ENCODE peak calls at places on chromosome 14, in nine cellular contexts. W, S, L, E, A, N, M, F and O are unnamed samples.

GRCh38 chr14:93029911-93030555 is 85.7 kb downstream of the ITPK1 start:
- DNase-seq in W (no peak), S (no peak), L (no peak), E (no peak), A (no peak), N (no peak), M (no peak), F (no peak), O (no peak)

GRCh38 chr14:47392351-47392750 is 283.1 kb downstream of the MDGA2 start:
- DNase-seq in W (no peak), S (no peak), L (no peak), E (no peak), A (no peak), N (no peak), M (no peak), F (no peak), O (no peak)

GRCh38 chr14:23056257-23056955 is 914 bp downstream of the CDH24 start:
- DNase-seq in W (no peak), S (peak), L (peak), E (peak), A (peak), N (peak), M (peak), F (no peak), O (peak)

GRCh38 chr14:21874167-21874566 is 200.5 kb upstream of the OR4E1 start:
- DNase-seq in W (no peak), S (no peak), L (no peak), E (no peak), A (no peak), N (no peak), M (no peak), F (no peak), O (no peak)

GRCh38 chr14:101518611-101519048 is 42.7 kb upstream of the DIO3 start:
- DNase-seq in W (no peak), S (peak), L (no peak), E (no peak), A (no peak), N (no peak), M (no peak), F (no peak), O (no peak)

GRCh38 chr14:45051896-45052295 is 32.0 kb upstream of the PRPF39 start:
- DNase-seq in W (no peak), S (no peak), L (no peak), E (no peak), A (no peak), N (no peak), M (no peak), F (no peak), O (no peak)

GRCh38 chr14:102927878-102928411 is 5.5 kb downstream of the AMN start:
- DNase-seq in W (no peak), S (no peak), L (no peak), E (peak), A (no peak), N (no peak), M (no peak), F (peak), O (no peak)

GRCh38 chr14:24243336-24243836 is 963 bp upstream of the TINF2 start:
- DNase-seq in W (no peak), S (no peak), L (no peak), E (no peak), A (no peak), N (no peak), M (no peak), F (peak), O (no peak)

GRCh38 chr14:98137626-98138025 is 1134.4 kb downstream of the BCL11B start:
- DNase-seq in W (no peak), S (no peak), L (no peak), E (no peak), A (no peak), N (no peak), M (no peak), F (no peak), O (no peak)

GRCh38 chr14:68104518-68104917 is 284.9 kb downstream of the RAD51B start:
- DNase-seq in W (peak), S (no peak), L (no peak), E (no peak), A (no peak), N (no peak), M (peak), F (no peak), O (no peak)

GRCh38 chr14:84152452-84152851 is 1377.5 kb upstream of the FLRT2 start:
- DNase-seq in W (no peak), S (no peak), L (no peak), E (no peak), A (no peak), N (no peak), M (no peak), F (no peak), O (no peak)

GRCh38 chr14:72925171-72925759 is 999 bp upstream of the DCAF4 start:
- DNase-seq in W (no peak), S (no peak), L (no peak), E (no peak), A (no peak), N (no peak), M (no peak), F (no peak), O (no peak)